ENCODE peak calls at places on chromosomes 13 and 19, in seven cellular contexts. W is endodermal cell; M is body of pancreas; O is SK-N-SH; A is mucosa of descending colon; E is ascending aorta; D is CD8-positive, alpha-beta T cell. Z is an unnamed sample.

GRCh38 chr19:4388171-4389063 is 11.9 kb downstream of the SH3GL1 start:
- DNase-seq in O (no peak), W (no peak), D (no peak), E (no peak), M (no peak), A (no peak), Z (no peak)

GRCh38 chr19:38975214-38975860 is at the start of gene FBXO17:
- DNase-seq in W (peak; percentile 85), E (no peak), A (no peak), M (peak; percentile 48), D (no peak), O (peak; percentile 90), Z (peak; percentile 65)

GRCh38 chr19:29247051-29247450 is 34.1 kb upstream of the UQCRFS1 start:
- DNase-seq in W (no peak), E (no peak), A (no peak), D (no peak), M (no peak), O (no peak), Z (no peak)

GRCh38 chr13:40983725-40984669 is 35.1 kb downstream of the ELF1 start:
- DNase-seq in O (no peak), W (no peak), E (no peak), A (no peak), D (no peak), M (no peak), Z (no peak)

GRCh38 chr13:29817604-29818378 is 32.6 kb downstream of the UBL3 start:
- DNase-seq in M (no peak), A (no peak), E (no peak), W (no peak), D (no peak), O (peak; percentile 16), Z (peak; percentile 48)

GRCh38 chr13:107025991-107026390 is 458.1 kb upstream of the ARGLU1 start:
- DNase-seq in W (no peak), D (no peak), A (no peak), O (no peak), E (peak; percentile 78), M (peak; percentile 53), Z (no peak)

GRCh38 chr13:97028441-97029299 is 34.4 kb upstream of the OXGR1 start:
- DNase-seq in D (peak; percentile 13), O (peak; percentile 69), M (peak; percentile 71), A (no peak), E (no peak), W (peak; percentile 80), Z (peak; percentile 10)

GRCh38 chr19:50896591-50897190 is 14.5 kb downstream of the KLK4 start:
- DNase-seq in A (no peak), E (no peak), D (no peak), W (no peak), O (no peak), M (no peak), Z (peak; percentile 82)

GRCh38 chr13:106376411-106377112 is 158.9 kb downstream of the EFNB2 start:
- DNase-seq in M (no peak), O (no peak), E (no peak), A (no peak), D (no peak), W (peak; percentile 54), Z (no peak)

GRCh38 chr13:40191186-40191980 is 475.1 kb downstream of the FOXO1 start:
- DNase-seq in W (no peak), D (no peak), A (no peak), M (no peak), E (no peak), O (no peak), Z (no peak)

GRCh38 chr13:94061316-94061715 is 418.2 kb downstream of the DCT start:
- DNase-seq in D (no peak), M (no peak), E (no peak), A (no peak), W (no peak), O (no peak), Z (no peak)

GRCh38 chr19:38193445-38193844 is 30.6 kb downstream of the DPF1 start:
- DNase-seq in O (no peak), A (no peak), M (no peak), W (no peak), E (no peak), D (no peak), Z (no peak)

GRCh38 chr13:85236431-85236830 is 562.8 kb downstream of the SLITRK6 start:
- DNase-seq in M (no peak), D (no peak), O (no peak), W (no peak), A (no peak), E (no peak), Z (no peak)

GRCh38 chr19:19750131-19750841 is 17.4 kb upstream of the ZNF14 start:
- DNase-seq in M (no peak), E (no peak), O (no peak), D (no peak), W (no peak), A (no peak), Z (no peak)

GRCh38 chr13:38308736-38309135 is 40.9 kb upstream of the UFM1 start:
- DNase-seq in O (no peak), D (no peak), A (no peak), M (no peak), W (no peak), E (no peak), Z (no peak)

GRCh38 chr19:58038688-58039204 is 4.9 kb downstream of the ZSCAN1 start:
- DNase-seq in O (no peak), M (no peak), W (peak; percentile 53), D (no peak), E (no peak), A (no peak), Z (no peak)

GRCh38 chr13:43804461-43805070 is 17.8 kb upstream of the ENOX1 start:
- DNase-seq in E (no peak), M (no peak), A (no peak), W (no peak), O (peak; percentile 66), D (no peak), Z (peak; percentile 22)

GRCh38 chr13:71751074-71751473 is 115.9 kb downstream of the DACH1 start:
- DNase-seq in M (no peak), W (no peak), A (no peak), D (no peak), O (peak; percentile 43), E (no peak), Z (no peak)

GRCh38 chr13:95463516-95463915 is 89.0 kb upstream of the CLDN10 start:
- DNase-seq in D (no peak), W (no peak), A (no peak), E (no peak), O (no peak), M (no peak), Z (no peak)

GRCh38 chr13:41700790-41701310 is 243.5 kb downstream of the RGCC start:
- DNase-seq in O (peak; percentile 9), E (no peak), A (no peak), M (peak; percentile 17), W (no peak), D (no peak), Z (no peak)

DNA sequence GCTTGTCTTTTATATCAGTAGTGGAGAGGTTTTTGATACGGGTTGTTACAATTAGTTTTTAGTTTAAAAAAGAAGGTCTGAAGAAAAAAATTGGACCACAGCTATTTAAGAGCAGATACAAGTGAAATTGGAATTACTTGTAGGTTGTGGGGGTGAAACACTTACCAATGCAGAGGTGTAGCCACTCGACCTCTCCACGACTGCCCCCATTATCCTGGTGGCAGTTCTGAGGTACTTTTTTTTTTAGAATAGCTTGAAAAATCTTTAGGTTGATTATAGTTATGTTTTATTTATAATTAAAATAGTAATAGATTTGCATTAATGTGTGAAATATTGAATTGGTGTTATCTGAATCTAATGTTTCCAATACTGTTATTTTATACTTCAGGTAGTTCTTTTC is 60.7 kb downstream of the PAN3 start:
- DNase-seq in M (no peak), E (no peak), A (no peak), W (no peak), O (no peak), D (no peak), Z (no peak)
- TF ChIP-seq CTCF in M (no peak), E (no peak), A (no peak), W (peak; percentile 64), O (no peak), D (no peak), Z (no peak)

DNA sequence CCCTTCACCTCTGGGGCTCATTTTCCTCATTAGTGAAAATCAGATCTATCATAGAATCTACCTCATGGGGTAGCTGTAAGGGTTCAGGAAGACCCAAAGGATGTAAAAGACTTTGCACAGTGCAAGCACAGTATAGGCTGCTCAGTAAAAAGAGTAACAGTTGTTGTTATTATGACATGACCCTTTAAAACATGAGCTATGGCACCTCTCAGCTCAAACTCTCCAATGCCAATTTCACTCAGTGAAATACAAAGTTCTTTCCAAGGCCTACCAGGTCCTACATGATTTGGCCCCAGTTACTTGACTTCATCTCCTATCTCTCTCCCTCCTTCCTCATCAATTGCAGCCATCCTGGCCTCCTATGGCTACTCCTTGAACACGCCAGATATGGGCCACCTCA is 4.9 kb downstream of the SMG9 start:
- DNase-seq in D (no peak), A (no peak), M (no peak), E (no peak), O (no peak), W (no peak), Z (no peak)
- H3K36me3 ChIP-seq in D (peaks cover 40% of the 10 kb centered on the region), A (peaks cover 10% of the 10 kb centered on the region), M (no peaks in the 10 kb centered on the region), E (peaks cover 58% of the 10 kb centered on the region), O (peaks cover 56% of the 10 kb centered on the region), W (peaks cover 46% of the 10 kb centered on the region), Z (peaks cover 11% of the 10 kb centered on the region)

GRCh38 chr13:75685239-75685697 is 49.1 kb downstream of the LMO7 start:
- DNase-seq in M (no peak), E (no peak), A (no peak), W (peak; percentile 65), O (no peak), D (no peak), Z (no peak)

GRCh38 chr13:75691183-75691582 is 55.1 kb downstream of the LMO7 start:
- DNase-seq in W (no peak), D (no peak), O (no peak), E (no peak), M (no peak), A (no peak), Z (no peak)

GRCh38 chr13:75689686-75690085 is 53.6 kb downstream of the LMO7 start:
- DNase-seq in E (no peak), O (no peak), W (no peak), A (no peak), M (no peak), D (no peak), Z (no peak)

GRCh38 chr13:75693227-75693626 is 57.1 kb downstream of the LMO7 start:
- DNase-seq in W (no peak), E (no peak), D (no peak), A (no peak), M (no peak), O (peak; percentile 24), Z (no peak)

GRCh38 chr13:75687145-75687763 is 51.1 kb downstream of the LMO7 start:
- DNase-seq in M (no peak), W (no peak), E (no peak), O (peak; percentile 10), A (no peak), D (no peak), Z (no peak)
- TF ChIP-seq CTCF in M (peak; percentile 39), W (peak; percentile 80), E (peak; percentile 42), O (peak; percentile 72), A (peak; percentile 13), D (no peak), Z (peak; percentile 49)

GRCh38 chr19:15425321-15425950 is 6.6 kb upstream of the AKAP8L start:
- DNase-seq in M (no peak), W (no peak), A (no peak), E (no peak), O (no peak), D (no peak), Z (no peak)
- H3K36me3 ChIP-seq in M (peaks cover 11% of the 10 kb centered on the region), W (peaks cover 37% of the 10 kb centered on the region), A (no peaks in the 10 kb centered on the region), E (peaks cover 69% of the 10 kb centered on the region), O (peaks cover 36% of the 10 kb centered on the region), D (peaks cover 42% of the 10 kb centered on the region), Z (peaks cover 48% of the 10 kb centered on the region)